ENCODE peak calls at places on chromosomes 16 and 17, in ten cellular contexts. Z is AG04449, Q is uterus, U is SJCRH30, D is BJ, W is HCT116, O is Caco-2, P is sigmoid colon, H is HL-60, M is kidney epithelial cell. Y is an unnamed sample.

GRCh38 chr17:82468692-82469091 is 10.2 kb downstream of the NARF start:
- DNase-seq in W (no peak), Z (no peak), M (no peak), H (no peak), Q (no peak), P (no peak), D (no peak), U (no peak), O (no peak), Y (no peak)

GRCh38 chr16:11667221-11667823 is 933 bp upstream of the SNN start:
- DNase-seq in U (no peak), D (no peak), Z (no peak), M (no peak), P (no peak), W (no peak), O (no peak), H (no peak), Q (no peak), Y (no peak)

GRCh38 chr17:7289256-7290032 is 5.0 kb downstream of the YBX2 start:
- DNase-seq in U (no peak), M (no peak), H (no peak), Q (no peak), Z (no peak), P (no peak), D (no peak), W (no peak), O (no peak), Y (no peak)

GRCh38 chr16:83113811-83114210 is 487.0 kb downstream of the CDH13 start:
- DNase-seq in D (no peak), P (no peak), Z (no peak), Q (no peak), H (no peak), U (no peak), O (no peak), W (no peak), M (no peak), Y (no peak)

GRCh38 chr17:700504-701094 is 14.0 kb downstream of the VPS53 start:
- DNase-seq in W (peak), D (no peak), M (no peak), U (peak), O (no peak), Q (no peak), P (no peak), H (no peak), Z (no peak), Y (no peak)

GRCh38 chr17:27591986-27592385 is 39.0 kb upstream of the LGALS9 start:
- DNase-seq in W (no peak), D (no peak), Z (no peak), O (no peak), Q (no peak), H (no peak), P (no peak), U (no peak), M (no peak), Y (no peak)

GRCh38 chr17:59963738-59964454 is 644 bp downstream of the RNFT1 start:
- DNase-seq in Z (no peak), O (peak), Q (peak), H (peak), P (peak), D (peak), U (peak), W (no peak), M (peak), Y (no peak)

GRCh38 chr16:56817938-56818337 is 47.1 kb upstream of the SLC12A3 start:
- DNase-seq in Q (no peak), O (no peak), D (no peak), Z (no peak), P (no peak), H (no peak), M (no peak), W (no peak), U (no peak), Y (no peak)

GRCh38 chr17:78704594-78704993 is 77.5 kb downstream of the CYTH1 start:
- DNase-seq in U (no peak), W (no peak), H (no peak), Q (no peak), O (no peak), P (no peak), D (no peak), M (no peak), Z (no peak), Y (no peak)

GRCh38 chr17:5901731-5902660 is 168.2 kb upstream of the WSCD1 start:
- DNase-seq in M (no peak), H (no peak), W (no peak), D (no peak), O (no peak), U (no peak), P (no peak), Z (no peak), Q (no peak), Y (no peak)

GRCh38 chr17:82281502-82282238 is 8.2 kb upstream of the CSNK1D start:
- DNase-seq in Q (no peak), M (no peak), P (no peak), W (peak), H (no peak), O (no peak), D (no peak), Z (no peak), U (peak), Y (no peak)

GRCh38 chr16:4364196-4365013 is 7.2 kb upstream of the VASN start:
- DNase-seq in W (no peak), D (no peak), Q (no peak), U (no peak), P (peak), H (no peak), O (no peak), Z (no peak), M (no peak), Y (no peak)

GRCh38 chr16:2963611-2964415 is at the start of gene KREMEN2:
- DNase-seq in Q (no peak), U (peak), M (no peak), W (peak), O (peak), D (no peak), H (peak), Z (no peak), P (no peak), Y (no peak)

GRCh38 chr16:82044585-82044911 is 9.5 kb downstream of the HSD17B2 start:
- DNase-seq in O (peak), U (no peak), P (no peak), D (no peak), H (no peak), M (no peak), W (no peak), Q (no peak), Z (no peak), Y (no peak)

GRCh38 chr16:58500329-58501241 is 642 bp downstream of the NDRG4 start:
- DNase-seq in W (no peak), P (peak), O (no peak), Z (no peak), Q (no peak), U (peak), D (no peak), H (no peak), M (no peak), Y (no peak)

GRCh38 chr16:11309895-11310633 is 28.9 kb upstream of the PRM1 start:
- DNase-seq in P (no peak), H (peak), Q (no peak), O (no peak), W (no peak), Z (no peak), U (peak), D (no peak), M (no peak), Y (no peak)

GRCh38 chr17:63768433-63768832 is 5.0 kb downstream of the CCDC47 start:
- DNase-seq in Z (no peak), O (no peak), H (no peak), Q (no peak), D (no peak), M (no peak), U (no peak), W (no peak), P (no peak), Y (no peak)

GRCh38 chr16:68273459-68273858 is 9.1 kb downstream of the SLC7A6 start:
- DNase-seq in Z (no peak), O (no peak), D (no peak), H (no peak), P (no peak), Q (no peak), M (no peak), W (no peak), U (no peak), Y (no peak)

GRCh38 chr16:68272501-68273209 is 8.3 kb downstream of the SLC7A6 start:
- DNase-seq in Z (no peak), W (no peak), U (no peak), Q (no peak), H (no peak), M (no peak), D (no peak), O (no peak), P (no peak), Y (no peak)

GRCh38 chr16:68274441-68274840 is 10.1 kb downstream of the SLC7A6 start:
- DNase-seq in U (no peak), O (no peak), Q (no peak), M (no peak), Z (no peak), D (no peak), H (no peak), W (no peak), P (no peak), Y (no peak)

GRCh38 chr16:68275611-68276191 is 11.4 kb downstream of the SLC7A6 start:
- DNase-seq in H (no peak), Q (no peak), D (no peak), U (peak), W (no peak), P (no peak), M (no peak), O (no peak), Z (no peak), Y (no peak)

GRCh38 chr16:68273896-68274295 is 9.6 kb downstream of the SLC7A6 start:
- DNase-seq in Q (no peak), P (no peak), Z (no peak), W (no peak), U (no peak), H (no peak), O (no peak), M (no peak), D (no peak), Y (no peak)
- H3K4me3 ChIP-seq in Q (no peak), P (no peak), Z (no peak), W (no peak), U (no peak), H (no peak), O (no peak), M (no peak), D (no peak), Y (no peak)

DNA sequence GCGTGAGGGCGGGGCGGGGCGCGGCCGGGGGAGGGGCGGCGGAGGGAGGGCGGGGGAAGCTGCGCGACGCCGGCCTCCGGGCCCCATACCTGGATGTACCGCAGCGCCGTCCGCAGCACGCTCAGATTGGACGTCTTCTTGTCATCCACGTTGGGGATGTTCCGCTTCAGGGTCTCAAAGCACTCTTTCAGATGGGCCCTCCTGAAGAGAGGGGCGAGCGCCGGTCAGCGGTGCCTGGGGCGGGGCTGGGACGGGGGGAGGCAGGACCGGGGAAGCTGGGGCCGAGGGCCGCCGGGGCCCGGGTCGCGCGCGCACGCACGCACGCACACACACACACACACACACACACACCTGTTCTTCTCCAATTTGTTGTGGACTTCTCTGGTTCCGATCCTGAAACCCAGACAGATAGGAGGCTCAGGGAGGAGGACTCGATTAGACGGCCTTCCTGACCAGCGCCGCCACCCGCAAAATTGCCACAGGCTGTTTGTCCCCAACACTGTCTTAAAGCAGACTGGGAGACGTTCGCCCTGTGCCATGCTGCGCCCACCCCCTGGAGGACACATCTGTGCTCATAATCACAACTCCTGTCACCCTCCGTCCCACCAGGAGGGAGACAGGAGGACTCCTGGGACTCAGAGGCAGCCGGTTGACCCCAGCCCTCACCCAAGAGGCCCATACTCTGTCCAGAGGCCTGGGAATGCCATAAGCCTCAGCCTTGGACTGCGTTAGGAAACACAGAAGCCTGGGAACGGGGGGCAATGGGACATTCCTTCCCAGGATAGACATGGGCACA is 6.7 kb downstream of the MNT start:
- DNase-seq in M (no peak), O (no peak), Z (no peak), U (no peak), H (no peak), Q (no peak), P (peak), W (no peak), D (no peak), Y (no peak)
- H3K4me3 ChIP-seq in M (peak), O (peak), Z (peak), U (peak), H (no peak), Q (peak), P (peak), W (peak), D (peak), Y (peak)

GRCh38 chr17:76544916-76545365 is 5.1 kb downstream of the PRCD start:
- DNase-seq in Z (no peak), P (no peak), H (no peak), W (no peak), O (no peak), Q (no peak), U (no peak), M (no peak), D (no peak), Y (no peak)

GRCh38 chr17:76546556-76547182 is 6.8 kb downstream of the PRCD start:
- DNase-seq in D (no peak), P (no peak), M (no peak), H (no peak), Q (no peak), U (peak), O (no peak), Z (peak), W (no peak), Y (no peak)

GRCh38 chr17:76547183-76547641 is 7.4 kb downstream of the PRCD start:
- DNase-seq in O (no peak), W (no peak), Q (peak), M (no peak), P (no peak), Z (no peak), H (peak), U (peak), D (no peak), Y (peak)

GRCh38 chr17:76547642-76548202 is 7.9 kb downstream of the PRCD start:
- DNase-seq in Z (no peak), P (no peak), W (no peak), D (no peak), H (no peak), M (no peak), O (no peak), Q (no peak), U (no peak), Y (no peak)

GRCh38 chr17:76545918-76546555 is 6.2 kb downstream of the PRCD start:
- DNase-seq in D (no peak), W (no peak), O (no peak), M (no peak), H (no peak), P (no peak), U (no peak), Z (no peak), Q (no peak), Y (no peak)
- H3K4me3 ChIP-seq in D (no peak), W (no peak), O (no peak), M (no peak), H (no peak), P (no peak), U (no peak), Z (no peak), Q (no peak), Y (no peak)

GRCh38 chr16:24013733-24014645 is 178.2 kb downstream of the PRKCB start:
- DNase-seq in U (peak), O (no peak), Z (no peak), W (no peak), H (peak), M (no peak), D (no peak), P (no peak), Q (no peak), Y (no peak)
- H3K4me3 ChIP-seq in U (no peak), O (no peak), Z (no peak), W (no peak), H (no peak), M (no peak), D (no peak), P (no peak), Q (no peak), Y (no peak)